ENCODE peak calls at places on chromosomes 13 and 19, in six cellular contexts. M is colonic mucosa; C is HL-60; V is body of pancreas; H is naive thymus-derived CD4-positive, alpha-beta T cell; E is aorta. I is an unnamed sample.

GRCh38 chr13:107124129-107124718 is 556.3 kb upstream of the ARGLU1 start:
- DNase-seq in M (no peak), C (no peak), V (no peak), H (no peak), E (no peak), I (no peak)

GRCh38 chr13:23715762-23716235 is 145.6 kb downstream of the TNFRSF19 start:
- DNase-seq in M (no peak), C (no peak), V (peak; percentile 51), H (no peak), E (no peak), I (peak; percentile 90)

GRCh38 chr19:38250821-38251563 is 5.2 kb downstream of the PPP1R14A start:
- DNase-seq in M (peak; percentile 80), C (no peak), V (peak; percentile 70), H (no peak), E (peak; percentile 88), I (peak; percentile 88)

GRCh38 chr13:20664304-20664703 is 39.2 kb upstream of the IL17D start:
- DNase-seq in M (no peak), C (no peak), V (no peak), H (no peak), E (no peak), I (no peak)

GRCh38 chr19:53504903-53505302 is 33.0 kb upstream of the ZNF331 start:
- DNase-seq in M (no peak), C (no peak), V (no peak), H (no peak), E (no peak), I (no peak)

GRCh38 chr19:40607311-40607871 is 6.2 kb downstream of the LTBP4 start:
- DNase-seq in M (peak; percentile 89), C (no peak), V (no peak), H (no peak), E (no peak), I (no peak)

GRCh38 chr19:39679791-39680168 is 24.1 kb downstream of the LGALS16 start:
- DNase-seq in M (no peak), C (no peak), V (no peak), H (no peak), E (no peak), I (no peak)

GRCh38 chr13:42653694-42654093 is 79.7 kb downstream of the TNFSF11 start:
- DNase-seq in M (no peak), C (no peak), V (no peak), H (no peak), E (no peak), I (no peak)

DNA sequence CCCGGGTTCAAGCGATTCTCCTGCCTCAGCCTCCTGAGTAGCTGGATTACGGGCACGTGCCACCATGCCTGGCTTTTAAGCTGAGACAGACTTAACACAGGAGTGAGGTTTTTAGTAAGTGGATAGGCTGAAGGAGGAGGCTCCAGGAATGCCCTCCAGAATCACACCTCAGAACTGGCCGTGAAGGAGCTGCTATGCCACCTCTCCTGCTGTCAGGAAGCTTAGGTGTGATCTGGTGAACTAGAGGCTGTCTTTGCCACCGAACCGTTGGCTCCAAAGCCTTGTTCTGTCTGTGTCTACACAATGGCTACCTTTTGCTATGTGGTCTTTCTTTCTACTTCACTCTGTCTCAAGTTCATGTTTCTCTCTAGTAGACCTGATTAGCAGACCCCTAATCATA is 4.2 kb downstream of the PDCD2L start:
- DNase-seq in M (no peak), C (no peak), V (no peak), H (no peak), E (no peak), I (no peak)
- H3K27me3 ChIP-seq in M (no peaks in the 10 kb centered on the region), C (no peaks in the 10 kb centered on the region), V (no peaks in the 10 kb centered on the region), H (no peaks in the 10 kb centered on the region), E (no peaks in the 10 kb centered on the region), I (no peaks in the 10 kb centered on the region)

GRCh38 chr19:3270908-3271307 is 46.4 kb downstream of the CELF5 start:
- DNase-seq in M (no peak), C (peak; percentile 20), V (no peak), H (peak; percentile 33), E (no peak), I (peak; percentile 47)
- H3K27ac ChIP-seq in M (no peak overlapping the region), C (no peak overlapping the region), V (no peak overlapping the region), H (no peak overlapping the region), E (no peak overlapping the region), I (no peak overlapping the region)

GRCh38 chr19:16369306-16369663 is 44.7 kb downstream of the KLF2 start:
- DNase-seq in M (no peak), C (no peak), V (no peak), H (no peak), E (no peak), I (no peak)

GRCh38 chr19:16367269-16367683 is 42.6 kb downstream of the KLF2 start:
- DNase-seq in M (no peak), C (peak; percentile 78), V (no peak), H (peak; percentile 86), E (peak; percentile 45), I (no peak)

GRCh38 chr19:16366433-16367268 is 42.0 kb downstream of the KLF2 start:
- DNase-seq in M (no peak), C (peak; percentile 71), V (no peak), H (peak; percentile 87), E (peak; percentile 54), I (no peak)

GRCh38 chr19:16369664-16370576 is 45.3 kb downstream of the KLF2 start:
- DNase-seq in M (no peak), C (no peak), V (no peak), H (peak; percentile 92), E (peak; percentile 43), I (no peak)

DNA sequence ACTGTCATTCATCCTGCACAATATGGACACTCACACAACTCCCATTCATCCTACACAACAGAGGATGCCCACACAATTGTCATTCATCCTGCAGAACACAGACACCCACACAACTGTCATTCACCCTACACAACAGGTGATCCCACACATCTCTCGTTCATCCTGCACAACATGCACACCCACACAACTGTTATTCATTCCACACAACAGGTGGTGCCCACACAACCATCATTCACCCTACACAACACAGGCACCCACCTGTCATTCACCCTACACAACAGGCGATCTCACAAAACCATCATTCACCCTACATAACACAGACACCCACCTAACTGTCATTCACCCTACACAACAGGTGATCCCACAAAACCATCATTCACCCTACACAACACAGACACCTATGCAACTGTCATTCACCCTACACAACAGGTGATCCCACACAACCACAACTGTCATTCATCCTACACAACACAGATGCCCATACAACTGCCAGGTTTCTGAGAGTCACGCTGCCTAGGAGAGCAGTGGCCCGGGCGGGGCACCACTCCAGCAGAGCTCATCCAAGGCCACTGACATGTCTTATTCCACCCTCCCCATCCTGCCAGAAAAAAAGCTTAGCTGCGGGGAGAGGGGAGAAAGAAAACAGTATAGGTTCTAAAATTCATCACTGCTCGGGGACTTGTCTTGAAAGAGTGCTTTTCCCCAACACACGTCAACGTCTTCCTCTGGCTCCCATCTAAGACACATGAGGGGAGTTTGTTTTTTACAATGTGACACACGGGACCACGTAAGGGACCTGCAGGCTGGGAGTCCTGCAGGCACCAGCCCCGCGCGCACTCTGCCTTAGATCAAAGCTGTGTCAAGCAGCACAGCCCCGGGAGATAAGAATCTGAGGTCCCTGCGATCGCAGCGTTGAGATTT is 44.0 kb downstream of the KLF2 start:
- DNase-seq in M (no peak), C (no peak), V (no peak), H (peak; percentile 97), E (peak; percentile 41), I (no peak)
- H3K4me3 ChIP-seq in M (no peak overlapping the region), C (no peak overlapping the region), V (no peak overlapping the region), H (peak overlapping the region; percentile 59), E (no peak overlapping the region), I (no peak overlapping the region)

GRCh38 chr19:4197228-4197624 is 14.7 kb downstream of the ANKRD24 start:
- DNase-seq in M (no peak), C (no peak), V (no peak), H (no peak), E (no peak), I (no peak)

GRCh38 chr19:4196009-4196408 is 13.5 kb downstream of the ANKRD24 start:
- DNase-seq in M (no peak), C (no peak), V (no peak), H (no peak), E (no peak), I (no peak)

GRCh38 chr19:4198467-4199126 is 16.1 kb downstream of the ANKRD24 start:
- DNase-seq in M (no peak), C (no peak), V (no peak), H (no peak), E (no peak), I (no peak)

GRCh38 chr19:4196587-4197148 is 14.2 kb downstream of the ANKRD24 start:
- DNase-seq in M (no peak), C (no peak), V (no peak), H (no peak), E (no peak), I (no peak)

GRCh38 chr19:4197625-4198466 is 15.4 kb downstream of the ANKRD24 start:
- DNase-seq in M (no peak), C (no peak), V (no peak), H (no peak), E (no peak), I (peak; percentile 31)
- H3K27me3 ChIP-seq in M (peaks cover 21% of the 10 kb centered on the region), C (peaks cover 14% of the 10 kb centered on the region), V (peaks cover 18% of the 10 kb centered on the region), H (peaks cover 20% of the 10 kb centered on the region), E (no peaks in the 10 kb centered on the region), I (peaks cover 5% of the 10 kb centered on the region)

DNA sequence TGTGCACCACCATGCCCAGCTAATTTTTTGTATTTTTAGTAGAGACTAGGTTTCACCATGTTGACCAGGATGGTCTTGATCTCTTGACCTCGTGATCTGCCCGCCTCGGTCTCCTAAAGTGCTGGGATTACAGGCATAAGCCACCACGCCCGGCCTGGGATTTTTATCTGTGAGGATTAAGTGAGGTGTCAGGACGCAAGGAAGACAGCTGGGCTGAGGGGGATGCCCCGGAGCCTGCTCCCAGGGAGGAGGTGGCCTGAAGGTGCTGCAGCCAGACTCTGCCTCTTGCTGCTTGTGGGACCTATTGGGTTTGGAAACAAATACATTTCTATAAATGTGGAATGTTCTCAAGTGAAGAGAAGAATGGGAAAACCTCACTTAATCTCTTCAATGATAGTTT is 131.6 kb downstream of the OLFM4 start:
- DNase-seq in M (no peak), C (no peak), V (no peak), H (no peak), E (no peak), I (peak; percentile 70)
- H3K27ac ChIP-seq in M (no peak overlapping the region), C (no peak overlapping the region), V (no peak overlapping the region), H (no peak overlapping the region), E (no peak overlapping the region), I (no peak overlapping the region)